ENCODE peak calls at places on chromosomes 3 and 15, in seven cellular contexts. T is IMR-90, O is mesenchymal stem cell, A is left ventricle myocardium inferior, G is cardiac muscle cell, W is ovary, D is upper lobe of right lung. P is an unnamed sample.
A peak's percentile ranks its signal among the peaks of the same experiment; 100 is the strongest.

GRCh38 chr3:147589016-147589415 is 179.9 kb downstream of the ZIC1 start:
- DNase-seq in T (no peak), O (no peak), A (no peak), G (no peak), W (no peak), D (no peak), P (no peak)

GRCh38 chr3:38266810-38267209 is 1.2 kb downstream of the SLC22A13 start:
- DNase-seq in T (no peak), O (no peak), A (no peak), G (no peak), W (no peak), D (no peak), P (no peak)

GRCh38 chr3:142356818-142357217 is 91.0 kb downstream of the XRN1 start:
- DNase-seq in T (no peak), O (no peak), A (no peak), G (no peak), W (no peak), D (no peak), P (no peak)

GRCh38 chr15:44319385-44319784 is 30.9 kb downstream of the GOLM2 start:
- DNase-seq in T (no peak), O (no peak), A (no peak), G (no peak), W (no peak), D (no peak), P (no peak)

GRCh38 chr3:166734734-166735133 is 645.4 kb downstream of the ZBBX start:
- DNase-seq in T (no peak), O (no peak), A (no peak), G (no peak), W (no peak), D (no peak), P (no peak)

GRCh38 chr3:169295126-169295525 is 368.4 kb downstream of the MECOM start:
- DNase-seq in T (peak; percentile 42), O (no peak), A (no peak), G (no peak), W (no peak), D (no peak), P (no peak)

GRCh38 chr15:33068531-33068990 is 126.0 kb downstream of the FMN1 start:
- DNase-seq in T (no peak), O (peak; percentile 17), A (peak; percentile 21), G (no peak), W (no peak), D (peak; percentile 84), P (no peak)

GRCh38 chr15:69593981-69594966 is 141.7 kb downstream of the RPLP1 start:
- DNase-seq in T (peak; percentile 38), O (no peak), A (peak; percentile 40), G (peak; percentile 13), W (peak; percentile 65), D (peak; percentile 95), P (peak; percentile 20)

GRCh38 chr3:160006282-160007163 is 17.9 kb downstream of the IL12A start:
- DNase-seq in T (peak; percentile 77), O (peak; percentile 78), A (no peak), G (peak; percentile 65), W (no peak), D (no peak), P (peak; percentile 61)

GRCh38 chr15:67825880-67826716 is 789 bp downstream of the SKOR1 start:
- DNase-seq in T (no peak), O (no peak), A (no peak), G (no peak), W (no peak), D (no peak), P (no peak)

GRCh38 chr3:48459773-48460516 is 13.4 kb downstream of the ATRIP start:
- DNase-seq in T (no peak), O (no peak), A (no peak), G (no peak), W (no peak), D (no peak), P (no peak)

GRCh38 chr15:69941206-69941605 is 156.5 kb downstream of the TLE3 start:
- DNase-seq in T (no peak), O (no peak), A (no peak), G (no peak), W (no peak), D (no peak), P (no peak)

GRCh38 chr3:17006143-17006839 is 121.5 kb downstream of the PLCL2 start:
- DNase-seq in T (no peak), O (no peak), A (no peak), G (no peak), W (no peak), D (no peak), P (no peak)

GRCh38 chr3:29420106-29420505 is 139.2 kb downstream of the RBMS3 start:
- DNase-seq in T (peak; percentile 35), O (peak; percentile 75), A (no peak), G (no peak), W (no peak), D (no peak), P (no peak)

GRCh38 chr3:126256256-126256655 is 75.9 kb upstream of the ALDH1L1 start:
- DNase-seq in T (peak; percentile 21), O (no peak), A (no peak), G (no peak), W (no peak), D (no peak), P (no peak)

GRCh38 chr15:82621970-82622369 is 25.2 kb downstream of the CPEB1 start:
- DNase-seq in T (no peak), O (no peak), A (no peak), G (no peak), W (no peak), D (no peak), P (no peak)

GRCh38 chr3:63037116-63037515 is 161.9 kb upstream of the CADPS start:
- DNase-seq in T (no peak), O (no peak), A (no peak), G (no peak), W (no peak), D (no peak), P (no peak)

GRCh38 chr3:46102059-46102779 is 74.9 kb upstream of the XCR1 start:
- DNase-seq in T (no peak), O (no peak), A (no peak), G (no peak), W (no peak), D (no peak), P (peak; percentile 56)

GRCh38 chr15:31471731-31472430 is 145.2 kb downstream of the KLF13 start:
- DNase-seq in T (peak; percentile 96), O (peak; percentile 84), A (no peak), G (no peak), W (no peak), D (no peak), P (no peak)

GRCh38 chr3:190385835-190386688 is 1.9 kb upstream of the CLDN16 start:
- DNase-seq in T (peak; percentile 98), O (peak; percentile 96), A (no peak), G (no peak), W (no peak), D (no peak), P (peak; percentile 60)

GRCh38 chr3:72322264-72322976 is 525.8 kb downstream of the SHQ1 start:
- DNase-seq in T (no peak), O (no peak), A (no peak), G (no peak), W (no peak), D (no peak), P (peak; percentile 64)

GRCh38 chr3:11136871-11137626 is 17.2 kb upstream of the HRH1 start:
- DNase-seq in T (peak; percentile 100), O (peak; percentile 98), A (no peak), G (no peak), W (peak; percentile 50), D (no peak), P (peak; percentile 30)

GRCh38 chr3:53134631-53135232 is 4.5 kb upstream of the RFT1 start:
- DNase-seq in T (peak; percentile 63), O (peak; percentile 73), A (peak; percentile 69), G (peak; percentile 75), W (peak; percentile 62), D (peak; percentile 93), P (peak; percentile 84)

GRCh38 chr15:49084285-49084570 is 38.0 kb upstream of the SECISBP2L start:
- DNase-seq in T (no peak), O (no peak), A (no peak), G (no peak), W (no peak), D (no peak), P (no peak)

GRCh38 chr15:45064386-45064785 is 41.4 kb downstream of the SORD start:
- DNase-seq in T (peak; percentile 45), O (peak; percentile 46), A (no peak), G (no peak), W (no peak), D (no peak), P (no peak)

DNA sequence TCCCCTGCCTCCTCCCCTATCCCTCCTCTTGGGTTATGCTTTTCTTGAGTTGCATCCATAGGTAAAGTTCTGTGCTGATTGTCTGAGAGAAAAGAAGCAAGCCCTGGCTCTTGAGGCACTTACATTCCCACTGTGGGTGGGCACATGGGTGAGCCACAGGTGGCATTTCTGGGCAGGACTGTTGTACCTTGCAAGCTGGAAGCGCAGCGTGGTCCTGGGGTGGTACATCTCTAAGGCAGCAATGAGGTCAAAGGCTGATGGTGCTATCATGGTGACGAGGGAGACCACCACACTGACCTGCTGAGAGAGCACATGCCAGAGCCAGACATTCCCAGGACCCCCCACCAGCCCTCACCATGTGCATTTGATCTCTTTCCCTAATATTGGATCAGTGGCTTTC is 24.7 kb downstream of the TMC3 start:
- DNase-seq in T (no peak), O (no peak), A (no peak), G (no peak), W (no peak), D (no peak), P (no peak)
- H3K4me3 ChIP-seq in T (no peak overlapping the region), O (no peak overlapping the region), A (no peak overlapping the region), G (no peak overlapping the region), W (no peak overlapping the region), D (no peak overlapping the region), P (no peak overlapping the region)

GRCh38 chr15:89332446-89332845 is 2.2 kb downstream of the POLG start:
- DNase-seq in T (peak; percentile 10), O (peak; percentile 46), A (no peak), G (peak; percentile 32), W (no peak), D (no peak), P (peak; percentile 65)
- H3K4me3 ChIP-seq in T (no peak overlapping the region), O (peak overlapping the region; percentile 57), A (peak overlapping the region; percentile 93), G (no peak overlapping the region), W (no peak overlapping the region), D (peak overlapping the region; percentile 8), P (peak overlapping the region; percentile 55)

DNA sequence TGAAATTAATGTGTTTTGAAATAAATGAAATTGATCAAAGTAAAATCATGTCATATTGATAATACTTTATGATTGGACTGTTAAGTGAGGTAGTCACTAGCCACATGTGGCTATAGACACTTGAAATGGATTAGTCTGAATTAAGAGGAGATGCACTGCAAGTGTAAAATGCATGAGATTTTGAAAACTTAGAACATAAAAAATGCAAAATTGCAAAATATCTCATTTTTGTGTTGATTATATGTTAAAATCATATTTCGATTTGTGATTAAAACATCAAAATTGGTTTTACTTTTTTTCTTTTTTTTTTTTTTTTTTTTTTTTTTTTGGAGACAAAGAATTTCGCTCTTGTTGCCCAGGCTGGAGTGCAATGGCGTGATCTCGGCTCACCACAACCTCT is 23.2 kb downstream of the CAPN7 start:
- DNase-seq in T (no peak), O (no peak), A (no peak), G (no peak), W (no peak), D (no peak), P (no peak)
- H3K4me3 ChIP-seq in T (no peak overlapping the region), O (no peak overlapping the region), A (no peak overlapping the region), G (no peak overlapping the region), W (no peak overlapping the region), D (no peak overlapping the region), P (no peak overlapping the region)

DNA sequence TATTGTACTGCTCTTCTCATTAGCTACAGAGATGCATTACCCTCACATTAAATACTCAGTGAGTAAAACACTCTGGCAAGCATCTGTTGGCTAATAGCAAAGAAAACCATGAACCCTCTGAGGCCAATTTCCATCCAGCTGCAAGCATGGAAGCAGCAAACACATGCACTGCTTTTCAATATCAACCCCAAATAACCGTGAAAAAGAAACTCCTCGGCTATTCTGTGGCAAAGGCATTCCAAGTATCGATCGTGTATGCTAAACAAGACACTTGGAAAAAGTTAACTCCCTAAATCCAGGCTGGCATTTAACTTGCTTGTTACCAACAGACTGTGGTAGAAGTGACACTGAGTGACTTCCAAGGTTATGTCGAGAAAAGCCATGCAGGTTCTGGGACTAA is 67.0 kb downstream of the PEAK1 start:
- DNase-seq in T (peak; percentile 14), O (no peak), A (no peak), G (no peak), W (no peak), D (no peak), P (no peak)
- H3K4me3 ChIP-seq in T (no peak overlapping the region), O (peak overlapping the region; percentile 11), A (no peak overlapping the region), G (no peak overlapping the region), W (no peak overlapping the region), D (no peak overlapping the region), P (no peak overlapping the region)